ENCODE peak calls at places on chromosomes 7 and 10, in four cellular contexts. C, X, N and G are unnamed samples.

GRCh38 chr10:28879875-28880381 is 202.6 kb downstream of the BAMBI start:
- DNase-seq in C (no peak), X (no peak), N (no peak), G (peak)

GRCh38 chr7:50347693-50348092 is 43.2 kb downstream of the IKZF1 start:
- DNase-seq in C (no peak), X (no peak), N (no peak), G (no peak)

GRCh38 chr10:129476431-129476830 is 9.4 kb downstream of the MGMT start:
- DNase-seq in C (no peak), X (no peak), N (no peak), G (no peak)

GRCh38 chr10:73480158-73480557 is 15.7 kb downstream of the PPP3CB start:
- DNase-seq in C (peak), X (no peak), N (no peak), G (peak)

GRCh38 chr7:143280160-143280559 is 4.6 kb upstream of the TMEM139 start:
- DNase-seq in C (no peak), X (no peak), N (no peak), G (no peak)

GRCh38 chr7:90320418-90320800 is 695 bp downstream of the FAM237B start:
- DNase-seq in C (no peak), X (no peak), N (no peak), G (no peak)

GRCh38 chr10:50275650-50276235 is 24.4 kb upstream of the ASAH2 start:
- DNase-seq in C (peak), X (peak), N (peak), G (peak)

GRCh38 chr7:145916776-145917175 is 199.8 kb upstream of the CNTNAP2 start:
- DNase-seq in C (no peak), X (no peak), N (no peak), G (no peak)

GRCh38 chr7:101543846-101544245 is 85.2 kb downstream of the MYL10 start:
- DNase-seq in C (no peak), X (no peak), N (no peak), G (no peak)

GRCh38 chr7:47809387-47809786 is 138.9 kb downstream of the PKD1L1 start:
- DNase-seq in C (no peak), X (no peak), N (no peak), G (no peak)

GRCh38 chr7:7772385-7772784 is 54.0 kb upstream of the RPA3 start:
- DNase-seq in C (peak), X (no peak), N (no peak), G (peak)

GRCh38 chr7:124152859-124153692 is 120.2 kb upstream of the TMEM229A start:
- DNase-seq in C (peak), X (no peak), N (no peak), G (peak)

GRCh38 chr10:97676770-97677581 is 10.1 kb downstream of the AVPI1 start:
- DNase-seq in C (peak), X (peak), N (no peak), G (peak)

GRCh38 chr10:132744839-132745238 is 41.1 kb downstream of the NKX6-2 start:
- DNase-seq in C (no peak), X (no peak), N (no peak), G (no peak)

GRCh38 chr7:44182827-44183226 is 6.4 kb downstream of the GCK start:
- DNase-seq in C (no peak), X (no peak), N (no peak), G (no peak)

GRCh38 chr10:7804216-7804615 is 14.1 kb upstream of the TAF3 start:
- DNase-seq in C (no peak), X (no peak), N (no peak), G (no peak)

GRCh38 chr7:112255388-112255720 is 48.9 kb downstream of the ZNF277 start:
- DNase-seq in C (no peak), X (no peak), N (no peak), G (no peak)

GRCh38 chr7:129343099-129343700 is 91.0 kb upstream of the STRIP2 start:
- DNase-seq in C (peak), X (peak), N (no peak), G (peak)

GRCh38 chr10:96967847-96968246 is 135.7 kb downstream of the LCOR start:
- DNase-seq in C (peak), X (no peak), N (no peak), G (peak)

GRCh38 chr10:4545077-4545476 is 280.9 kb upstream of the AKR1E2 start:
- DNase-seq in C (no peak), X (no peak), N (no peak), G (no peak)

GRCh38 chr10:96299383-96299782 is 4.9 kb upstream of the DNTT start:
- DNase-seq in C (no peak), X (no peak), N (no peak), G (peak)

GRCh38 chr10:88670497-88670896 is 6.3 kb downstream of the LIPF start:
- DNase-seq in C (no peak), X (no peak), N (no peak), G (no peak)

GRCh38 chr7:93897680-93898079 is 7.1 kb upstream of the TFPI2 start:
- DNase-seq in C (no peak), X (no peak), N (no peak), G (no peak)

GRCh38 chr7:90595341-90595800 is 750 bp upstream of the CDK14 start:
- DNase-seq in C (peak), X (no peak), N (no peak), G (no peak)

GRCh38 chr7:132276986-132277716 is 299.1 kb downstream of the PLXNA4 start:
- DNase-seq in C (peak), X (no peak), N (no peak), G (no peak)

GRCh38 chr10:91034042-91034441 is 113.2 kb upstream of the ANKRD1 start:
- DNase-seq in C (no peak), X (no peak), N (no peak), G (no peak)

GRCh38 chr7:5470721-5471311 is 47.2 kb upstream of the TNRC18 start:
- DNase-seq in C (peak), X (no peak), N (no peak), G (no peak)

GRCh38 chr7:31126976-31127375 is 74.9 kb downstream of the ADCYAP1R1 start:
- DNase-seq in C (peak), X (no peak), N (no peak), G (peak)

GRCh38 chr10:135601-136464 is 578 bp downstream of the ZMYND11 start:
- DNase-seq in C (peak), X (peak), N (no peak), G (peak)

GRCh38 chr10:110512461-110513187 is 14.9 kb downstream of the DUSP5 start:
- DNase-seq in C (peak), X (no peak), N (no peak), G (peak)

GRCh38 chr10:25682203-25682950 is 251.7 kb upstream of the MYO3A start:
- DNase-seq in C (no peak), X (peak), N (no peak), G (peak)

GRCh38 chr10:122244001-122244715 is 26.9 kb upstream of the BTBD16 start:
- DNase-seq in C (no peak), X (no peak), N (no peak), G (no peak)

DNA sequence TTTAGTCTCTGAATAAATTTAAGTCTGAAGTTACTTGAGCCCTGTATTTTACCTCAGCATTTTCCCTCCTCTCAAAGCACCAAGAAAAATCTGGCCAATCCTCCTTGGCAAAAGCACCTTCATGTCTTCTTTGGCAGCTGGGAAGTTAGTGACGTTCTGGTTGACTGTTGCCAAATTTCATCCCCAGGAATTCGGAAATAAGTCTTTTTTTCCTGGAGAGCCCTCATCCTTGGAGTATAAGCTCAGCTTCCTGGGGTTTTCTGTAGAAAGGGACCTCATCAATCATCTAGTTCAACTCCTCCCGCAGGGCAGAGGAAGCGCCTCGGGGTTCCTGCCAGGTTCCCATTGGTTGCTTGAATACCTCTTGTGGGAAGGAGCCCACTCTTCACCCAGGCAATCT is 377.6 kb downstream of the PHTF2 start:
- DNase-seq in C (peak), X (no peak), N (no peak), G (no peak)
- H3K4me3 ChIP-seq in C (no peak), X (no peak), N (no peak), G (no peak)

DNA sequence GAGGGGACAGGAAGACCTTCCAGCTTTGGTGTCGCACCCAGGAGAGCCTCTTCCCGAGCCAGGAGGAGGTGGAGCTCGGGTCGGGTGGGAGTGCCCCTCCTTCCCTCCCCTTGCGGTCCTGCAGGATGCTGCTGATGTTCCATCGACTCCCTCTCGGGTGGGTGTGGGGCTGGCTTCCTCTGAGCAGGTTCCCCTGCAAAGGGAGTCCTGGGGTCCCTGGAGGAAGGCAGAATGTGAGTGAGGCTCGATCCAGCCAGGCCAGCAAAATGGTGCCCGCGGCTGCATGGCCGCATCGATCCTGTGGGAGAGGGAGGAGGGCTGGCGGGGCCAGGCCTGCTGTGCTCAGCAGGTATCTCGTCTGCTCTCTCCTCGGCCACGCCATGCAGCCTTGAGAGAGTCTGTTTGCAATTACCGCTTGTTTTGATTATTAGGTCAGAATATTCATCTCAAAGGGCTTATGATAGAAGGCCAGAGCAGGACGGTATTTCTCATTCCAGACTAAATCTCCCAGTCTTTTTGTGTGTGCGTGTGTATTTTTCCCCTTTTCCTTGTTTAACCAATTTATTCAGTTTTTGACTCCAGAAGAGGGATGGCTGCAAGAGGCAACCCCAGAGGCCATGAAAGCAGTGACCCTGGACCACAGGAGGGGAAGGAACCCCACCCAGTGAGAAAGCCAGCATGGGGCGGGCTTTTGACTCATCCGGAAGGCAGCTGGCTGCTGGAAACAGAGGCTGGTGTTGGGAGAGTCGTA is 137.3 kb upstream of the ZMIZ1 start:
- DNase-seq in C (peak), X (no peak), N (no peak), G (peak)
- TF ChIP-seq FOS in C (no peak), X (no peak), N (no peak), G (peak)

DNA sequence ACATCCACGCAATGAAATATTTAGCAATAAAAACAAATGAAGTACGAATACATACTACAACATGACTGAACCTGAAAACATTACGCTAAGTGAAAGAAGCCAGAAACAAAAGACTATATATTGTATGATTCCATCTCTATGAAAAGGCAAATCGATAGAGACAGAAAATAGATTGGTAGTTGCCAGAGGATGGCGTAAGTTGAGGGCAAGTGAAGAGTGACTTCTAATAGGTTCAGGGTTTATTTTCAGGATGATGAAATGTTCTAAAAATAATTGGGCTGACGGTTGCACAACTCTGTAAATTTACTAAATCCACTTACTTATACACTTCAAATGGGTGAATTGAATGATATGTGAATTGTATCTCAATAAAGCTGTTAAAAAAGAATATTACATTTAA is 39.5 kb upstream of the TECTB start:
- DNase-seq in C (no peak), X (no peak), N (no peak), G (no peak)
- H3K4me3 ChIP-seq in C (no peak), X (no peak), N (no peak), G (no peak)

GRCh38 chr7:92873776-92874175 is 37.4 kb upstream of the CDK6 start:
- DNase-seq in C (no peak), X (no peak), N (no peak), G (peak)

GRCh38 chr7:92875171-92875570 is 38.8 kb upstream of the CDK6 start:
- DNase-seq in C (no peak), X (no peak), N (no peak), G (no peak)

GRCh38 chr7:92875719-92876118 is 39.3 kb upstream of the CDK6 start:
- DNase-seq in C (peak), X (no peak), N (no peak), G (no peak)

GRCh38 chr7:92872701-92873100 is 36.3 kb upstream of the CDK6 start:
- DNase-seq in C (peak), X (no peak), N (no peak), G (no peak)

DNA sequence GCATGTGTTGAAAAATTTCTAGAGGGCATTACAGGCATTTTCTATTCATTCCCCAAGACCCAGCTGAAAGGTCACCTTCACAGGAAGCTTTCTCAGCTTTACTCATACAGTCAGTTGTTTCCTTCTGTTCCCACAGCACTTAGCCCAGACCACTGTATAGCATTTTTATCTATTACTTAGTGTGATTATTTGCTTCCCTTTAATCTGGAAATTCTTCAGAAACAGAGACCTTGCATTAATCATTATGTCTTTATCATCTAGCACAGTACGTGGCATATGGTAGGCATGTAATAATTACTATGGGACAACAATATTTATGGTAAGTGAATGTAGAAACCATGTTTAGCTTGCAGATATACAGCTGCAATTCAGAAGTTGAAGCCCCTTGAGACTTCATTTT is 38.2 kb upstream of the CDK6 start:
- DNase-seq in C (peak), X (no peak), N (no peak), G (peak)
- TF ChIP-seq FOS in C (no peak), X (no peak), N (no peak), G (peak)

GRCh38 chr10:103192089-103192450 is 1.0 kb downstream of the NT5C2 start:
- DNase-seq in C (no peak), X (peak), N (no peak), G (no peak)

GRCh38 chr10:103193107-103193819 is at the start of gene NT5C2:
- DNase-seq in C (peak), X (peak), N (no peak), G (peak)

GRCh38 chr10:103192451-103193106 is 493 bp downstream of the NT5C2 start:
- DNase-seq in C (peak), X (peak), N (no peak), G (peak)

GRCh38 chr10:103197177-103197576 is 4.1 kb upstream of the NT5C2 start:
- DNase-seq in C (peak), X (peak), N (no peak), G (peak)

DNA sequence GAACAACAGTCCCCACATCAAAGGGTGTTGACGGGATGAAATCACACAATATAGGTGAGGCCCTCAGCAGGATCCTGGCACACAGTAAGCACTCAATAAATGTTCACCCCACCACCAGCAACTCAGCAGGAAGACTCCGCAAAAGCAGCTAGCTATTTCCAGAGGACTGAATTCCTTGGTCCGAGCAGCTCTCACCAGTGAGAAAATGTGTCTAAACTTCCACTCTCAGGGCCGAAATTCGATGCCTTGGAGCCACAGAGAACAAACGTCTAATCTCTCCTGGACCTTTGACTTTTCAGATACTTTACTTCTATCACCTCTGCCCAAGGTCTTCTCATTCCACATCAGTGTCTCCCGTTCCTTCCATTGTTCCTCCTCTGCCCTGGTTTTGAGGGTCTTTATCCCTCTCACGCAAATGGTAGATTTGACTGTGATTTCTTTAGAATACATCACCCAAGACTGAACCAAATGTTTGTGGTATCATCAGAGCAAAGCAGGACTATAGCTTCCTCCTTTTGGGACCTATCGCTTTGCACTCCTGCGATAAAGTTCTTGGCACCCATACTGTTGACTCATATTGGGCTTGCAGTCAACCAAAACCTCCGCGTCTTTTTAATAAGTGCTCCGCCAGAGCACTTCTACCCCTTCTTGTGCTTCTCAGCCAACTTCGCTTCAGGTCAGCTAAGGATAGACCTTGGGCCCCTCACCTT is 903 bp upstream of the NT5C2 start:
- DNase-seq in C (peak), X (peak), N (peak), G (no peak)
- H3K4me3 ChIP-seq in C (no peak), X (no peak), N (peak), G (no peak)

GRCh38 chr7:23017303-23017702 is 3.4 kb upstream of the HYCC1 start:
- DNase-seq in C (no peak), X (no peak), N (no peak), G (no peak)
- TF ChIP-seq FOS in C (no peak), X (no peak), N (no peak), G (no peak)

GRCh38 chr7:150946826-150947750 is 31.0 kb downstream of the KCNH2 start:
- DNase-seq in C (no peak), X (no peak), N (no peak), G (no peak)

GRCh38 chr7:150944066-150945042 is 33.8 kb downstream of the KCNH2 start:
- DNase-seq in C (no peak), X (no peak), N (no peak), G (no peak)

GRCh38 chr7:150943453-150943814 is 34.7 kb downstream of the KCNH2 start:
- DNase-seq in C (no peak), X (no peak), N (no peak), G (no peak)

GRCh38 chr7:150945853-150946825 is 32.0 kb downstream of the KCNH2 start:
- DNase-seq in C (no peak), X (no peak), N (no peak), G (no peak)

GRCh38 chr7:150945171-150945852 is 32.8 kb downstream of the KCNH2 start:
- DNase-seq in C (no peak), X (no peak), N (no peak), G (no peak)
- H3K4me3 ChIP-seq in C (no peak), X (no peak), N (no peak), G (no peak)